ENCODE peak calls at places on chromosomes 6 and 20, in nine cellular contexts. H is keratinocyte; P is WTC11; T is SHP77; G is GM06990; R is CMK; M is NCI-H345; A is breast epithelium; F is activated CD8-positive, alpha-beta memory T cell treated with anti-CD3 and anti-CD28 coated beads, Interleukin-2, amount 10 ng/mL, durations not matched to agents 7 days and 5 days. D is an unnamed sample.

GRCh38 chr6:84332139-84333034 is 104.9 kb upstream of the CEP162 start:
- DNase-seq in H (no peak), P (no peak), T (no peak), G (peak; percentile 77), R (no peak), M (no peak), A (no peak), F (no peak), D (no peak)

GRCh38 chr6:2434116-2434515 is 188.7 kb upstream of the GMDS start:
- DNase-seq in H (peak; percentile 9), P (no peak), T (no peak), G (no peak), R (no peak), M (no peak), A (no peak), F (no peak), D (no peak)

GRCh38 chr20:40279390-40279789 is 409.6 kb downstream of the MAFB start:
- DNase-seq in H (peak; percentile 4), P (no peak), T (no peak), G (no peak), R (no peak), M (peak; percentile 35), A (no peak), F (no peak), D (peak; percentile 59)

GRCh38 chr6:10409766-10410209 is 5.1 kb downstream of the TFAP2A start:
- DNase-seq in H (no peak), P (no peak), T (no peak), G (no peak), R (no peak), M (no peak), A (no peak), F (no peak), D (no peak)

GRCh38 chr6:34834789-34835518 is 43.1 kb downstream of the BLTP3A start:
- DNase-seq in H (no peak), P (no peak), T (no peak), G (no peak), R (no peak), M (no peak), A (no peak), F (no peak), D (peak; percentile 23)

GRCh38 chr6:142246960-142247359 is 54.8 kb upstream of the ADGRG6 start:
- DNase-seq in H (no peak), P (no peak), T (no peak), G (peak; percentile 62), R (no peak), M (no peak), A (no peak), F (no peak), D (no peak)

GRCh38 chr20:50921055-50921454 is 10.2 kb downstream of the ADNP start:
- DNase-seq in H (no peak), P (no peak), T (no peak), G (no peak), R (no peak), M (no peak), A (no peak), F (no peak), D (no peak)

GRCh38 chr6:7051780-7052440 is 55.9 kb upstream of the RREB1 start:
- DNase-seq in H (no peak), P (peak; percentile 73), T (peak; percentile 43), G (peak; percentile 54), R (no peak), M (no peak), A (peak; percentile 58), F (no peak), D (no peak)

GRCh38 chr6:15504040-15504491 is 158.8 kb downstream of the DTNBP1 start:
- DNase-seq in H (no peak), P (no peak), T (no peak), G (no peak), R (no peak), M (no peak), A (peak; percentile 43), F (no peak), D (no peak)

GRCh38 chr20:4327956-4328355 is 312.6 kb upstream of the RNF24 start:
- DNase-seq in H (no peak), P (no peak), T (no peak), G (no peak), R (no peak), M (no peak), A (no peak), F (no peak), D (no peak)

GRCh38 chr20:41248371-41249024 is 69.0 kb downstream of the ZHX3 start:
- DNase-seq in H (no peak), P (no peak), T (no peak), G (no peak), R (no peak), M (no peak), A (no peak), F (no peak), D (no peak)

GRCh38 chr6:150876598-150876997 is 11.1 kb downstream of the MTHFD1L start:
- DNase-seq in H (no peak), P (no peak), T (no peak), G (no peak), R (no peak), M (no peak), A (peak; percentile 79), F (no peak), D (no peak)

GRCh38 chr6:87182321-87182720 is 27.0 kb downstream of the ZNF292 start:
- DNase-seq in H (no peak), P (no peak), T (no peak), G (peak; percentile 51), R (no peak), M (no peak), A (no peak), F (no peak), D (no peak)

GRCh38 chr6:27111743-27112142 is 135.8 kb upstream of the PRSS16 start:
- DNase-seq in H (no peak), P (no peak), T (no peak), G (no peak), R (no peak), M (no peak), A (no peak), F (no peak), D (no peak)

GRCh38 chr20:25280051-25280573 is 32.2 kb downstream of the PYGB start:
- DNase-seq in H (no peak), P (peak; percentile 4), T (peak; percentile 98), G (no peak), R (no peak), M (peak; percentile 79), A (peak; percentile 97), F (no peak), D (no peak)

GRCh38 chr20:3312940-3313656 is 74.1 kb upstream of the SLC4A11 start:
- DNase-seq in H (no peak), P (no peak), T (no peak), G (no peak), R (no peak), M (no peak), A (no peak), F (no peak), D (peak; percentile 3)

GRCh38 chr6:98292812-98293211 is 541.6 kb upstream of the POU3F2 start:
- DNase-seq in H (no peak), P (no peak), T (no peak), G (no peak), R (no peak), M (peak; percentile 9), A (no peak), F (no peak), D (no peak)

GRCh38 chr6:107629545-107630147 is 139.7 kb downstream of the SOBP start:
- DNase-seq in H (no peak), P (no peak), T (peak; percentile 31), G (no peak), R (no peak), M (peak; percentile 96), A (no peak), F (no peak), D (no peak)

GRCh38 chr6:110547266-110547964 is 71.0 kb upstream of the SLC22A16 start:
- DNase-seq in H (no peak), P (no peak), T (no peak), G (no peak), R (no peak), M (no peak), A (no peak), F (no peak), D (peak; percentile 78)

GRCh38 chr6:98958791-98959190 is 11.0 kb upstream of the FBXL4 start:
- DNase-seq in H (no peak), P (no peak), T (no peak), G (no peak), R (no peak), M (no peak), A (no peak), F (no peak), D (no peak)

GRCh38 chr20:32234135-32234808 is 26.6 kb downstream of the POFUT1 start:
- DNase-seq in H (no peak), P (no peak), T (no peak), G (no peak), R (no peak), M (no peak), A (no peak), F (no peak), D (no peak)

GRCh38 chr6:106114492-106114891 is 28.4 kb downstream of the PRDM1 start:
- DNase-seq in H (no peak), P (no peak), T (no peak), G (no peak), R (no peak), M (no peak), A (no peak), F (peak; percentile 91), D (no peak)

GRCh38 chr20:17963114-17963897 is 5.3 kb downstream of the SNX5 start:
- DNase-seq in H (no peak), P (no peak), T (no peak), G (no peak), R (no peak), M (no peak), A (no peak), F (no peak), D (no peak)